ENCODE peak calls at places on chromosome 15, in nine cellular contexts. A is CD8-positive, alpha-beta memory T cell; S is neural progenitor cell; K is colonic mucosa; X is lower lobe of right lung; D is A673; T is tibial artery; J is heart right ventricle; V is GM23338. Q is an unnamed sample. For H3K4me1 and H3K36me3, the result is how much of the 10 kb centered on the place peaks cover.

GRCh38 chr15:73897441-73898261 is 24.3 kb downstream of the TBC1D21 start:
- DNase-seq in S (peak), A (peak), D (peak), T (peak), J (peak), V (peak), K (peak), X (peak), Q (peak)

GRCh38 chr15:65885668-65886218 is 16.5 kb downstream of the RAB11A start:
- DNase-seq in T (no peak), X (no peak), A (no peak), V (no peak), J (no peak), S (no peak), K (no peak), D (no peak), Q (no peak)

GRCh38 chr15:74400915-74401757 is 32.6 kb downstream of the SEMA7A start:
- DNase-seq in V (no peak), D (no peak), T (no peak), K (no peak), S (no peak), A (no peak), X (no peak), J (no peak), Q (no peak)

GRCh38 chr15:51223771-51224229 is 114.6 kb downstream of the CYP19A1 start:
- DNase-seq in X (no peak), S (no peak), K (no peak), V (no peak), D (no peak), T (peak), J (no peak), A (no peak), Q (no peak)

GRCh38 chr15:98787936-98788757 is 139.8 kb downstream of the IGF1R start:
- DNase-seq in T (no peak), S (peak), V (no peak), K (no peak), A (no peak), J (no peak), X (peak), D (no peak), Q (no peak)

GRCh38 chr15:39102431-39102830 is 478.4 kb upstream of the THBS1 start:
- DNase-seq in A (no peak), D (no peak), J (no peak), S (no peak), T (no peak), X (no peak), V (no peak), K (no peak), Q (no peak)

GRCh38 chr15:51024735-51025453 is 69.8 kb downstream of the TNFAIP8L3 start:
- DNase-seq in S (no peak), K (no peak), V (no peak), X (no peak), T (no peak), J (no peak), A (no peak), D (peak), Q (no peak)

GRCh38 chr15:30956216-30956803 is 35.1 kb downstream of the MTMR10 start:
- DNase-seq in S (no peak), T (no peak), X (no peak), J (no peak), K (no peak), A (no peak), D (peak), V (no peak), Q (no peak)

GRCh38 chr15:33533197-33533596 is 222.4 kb downstream of the RYR3 start:
- DNase-seq in J (no peak), A (no peak), K (no peak), D (no peak), S (no peak), T (no peak), X (no peak), V (peak), Q (no peak)

GRCh38 chr15:27855137-27855536 is 244.0 kb downstream of the OCA2 start:
- DNase-seq in K (no peak), D (no peak), V (no peak), A (no peak), T (no peak), S (no peak), J (no peak), X (no peak), Q (no peak)

GRCh38 chr15:45265506-45265905 is 13.5 kb downstream of the SLC28A2 start:
- DNase-seq in A (no peak), K (no peak), J (no peak), D (no peak), S (no peak), T (no peak), V (no peak), X (no peak), Q (no peak)

GRCh38 chr15:70099167-70099965 is 1.6 kb upstream of the TLE3 start:
- DNase-seq in X (peak), D (peak), S (peak), T (peak), A (peak), V (peak), K (peak), J (peak), Q (peak)
- H3K4me1 ChIP-seq in X (half or more), D (under half), S (under half), T (under half), A (under half), V (under half), K (under half), J (half or more), Q (half or more)

GRCh38 chr15:36809380-36809779 is 230.0 kb downstream of the CDIN1 start:
- DNase-seq in S (no peak), T (no peak), D (no peak), X (no peak), J (no peak), K (no peak), A (no peak), V (no peak), Q (no peak)
- H3K36me3 ChIP-seq in S (under half), T (under half), D (under half), X (under half), J (under half), K (under half), A (under half), V (under half), Q (under half)

GRCh38 chr15:40789999-40790398 is 16.9 kb upstream of the ZFYVE19 start:
- DNase-seq in T (no peak), J (no peak), A (no peak), V (peak), X (peak), D (no peak), K (no peak), S (peak), Q (no peak)

GRCh38 chr15:40789119-40789518 is 17.8 kb upstream of the ZFYVE19 start:
- DNase-seq in X (peak), K (no peak), S (no peak), A (no peak), J (no peak), D (no peak), T (no peak), V (peak), Q (no peak)

GRCh38 chr15:40792394-40792793 is 14.5 kb upstream of the ZFYVE19 start:
- DNase-seq in K (no peak), D (no peak), S (no peak), X (no peak), T (no peak), V (no peak), J (no peak), A (no peak), Q (no peak)

GRCh38 chr15:40793216-40793989 is 13.5 kb upstream of the ZFYVE19 start:
- DNase-seq in V (no peak), J (no peak), A (no peak), T (no peak), X (no peak), S (no peak), D (peak), K (peak), Q (no peak)

DNA sequence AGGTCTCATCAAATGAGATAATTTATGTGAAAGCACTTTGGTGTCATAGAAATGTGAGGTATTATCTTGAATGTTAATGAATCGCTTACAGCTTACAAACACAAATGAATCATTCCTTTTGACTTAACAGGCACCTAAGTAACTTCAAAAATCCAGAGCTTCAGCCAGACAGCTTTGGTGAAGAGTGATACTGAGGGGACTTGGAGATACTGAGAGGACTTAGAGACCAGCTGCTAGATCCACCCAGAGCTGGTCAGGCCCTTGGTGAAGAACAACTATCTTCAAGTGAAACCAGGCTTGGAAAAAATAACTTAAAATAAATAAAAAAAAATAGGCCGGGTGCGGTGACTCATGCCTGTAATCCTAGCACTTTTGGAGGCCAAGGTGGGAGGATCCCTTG is 16.2 kb upstream of the ZFYVE19 start:
- DNase-seq in T (no peak), J (no peak), K (no peak), D (no peak), A (no peak), V (no peak), X (no peak), S (no peak), Q (no peak)
- H3K4me1 ChIP-seq in T (under half), J (under half), K (under half), D (under half), A (under half), V (half or more), X (under half), S (under half), Q (under half)

GRCh38 chr15:93074596-93074995 is 14.4 kb downstream of the RGMA start:
- DNase-seq in D (no peak), K (no peak), X (no peak), S (no peak), T (no peak), J (no peak), A (no peak), V (no peak), Q (no peak)
- H3K36me3 ChIP-seq in D (under half), K (under half), X (under half), S (under half), T (under half), J (under half), A (under half), V (under half), Q (under half)

DNA sequence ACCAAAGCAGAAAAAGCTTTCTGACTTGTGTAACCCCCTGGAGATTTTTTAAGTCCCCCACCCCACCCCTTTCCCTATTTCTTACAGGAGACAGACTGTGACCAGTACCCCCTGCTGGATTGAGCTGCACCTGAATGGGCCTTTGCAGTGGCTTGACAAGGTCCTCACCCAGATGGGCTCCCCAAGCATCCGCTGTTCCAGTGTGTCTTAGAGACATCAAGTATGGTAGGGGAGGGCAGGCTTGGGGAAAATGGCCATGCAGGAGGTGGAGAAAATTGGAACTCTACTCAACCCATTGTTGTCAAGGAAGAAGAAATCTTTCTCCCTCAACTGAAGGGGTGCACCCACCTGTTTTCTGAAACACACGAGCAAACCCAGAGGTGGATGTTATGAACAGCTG is 64.1 kb downstream of the AAGAB start:
- DNase-seq in J (no peak), K (no peak), X (no peak), D (no peak), S (no peak), V (no peak), T (no peak), A (no peak), Q (no peak)
- H3K4me1 ChIP-seq in J (half or more), K (under half), X (under half), D (under half), S (under half), V (under half), T (half or more), A (under half), Q (half or more)

DNA sequence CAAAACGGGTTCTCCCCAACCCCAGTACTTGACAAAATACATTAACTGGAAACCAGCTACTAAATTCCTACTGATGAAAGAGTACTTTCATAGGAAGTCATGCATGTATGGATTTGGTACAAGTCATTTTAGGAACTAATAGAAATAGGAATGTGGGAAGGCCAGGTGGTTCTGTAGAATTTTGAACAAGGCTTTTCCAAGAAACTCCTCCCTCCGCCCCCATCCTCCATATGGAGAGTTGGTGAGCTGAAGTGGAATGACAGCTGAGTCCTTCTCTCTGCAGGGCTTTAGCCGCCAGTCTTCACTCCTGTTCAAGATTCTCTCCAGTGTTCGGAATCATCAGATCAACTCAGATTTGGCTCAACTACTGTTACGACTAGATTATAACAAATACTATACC is 33.2 kb downstream of the TUBGCP4 start:
- DNase-seq in A (no peak), V (no peak), S (no peak), K (no peak), D (no peak), T (no peak), X (no peak), J (no peak), Q (no peak)
- H3K36me3 ChIP-seq in A (under half), V (half or more), S (under half), K (under half), D (half or more), T (half or more), X (half or more), J (half or more), Q (half or more)

GRCh38 chr15:63197626-63198025 is 8.2 kb downstream of the RAB8B start:
- DNase-seq in A (no peak), X (no peak), K (no peak), V (no peak), T (no peak), J (no peak), S (no peak), D (no peak), Q (no peak)
- H3K4me1 ChIP-seq in A (half or more), X (half or more), K (under half), V (half or more), T (under half), J (under half), S (under half), D (under half), Q (half or more)

GRCh38 chr15:100923902-100924301 is 4.7 kb downstream of the LRRK1 start:
- DNase-seq in S (no peak), X (no peak), A (no peak), K (peak), T (no peak), J (no peak), D (no peak), V (no peak), Q (no peak)
- H3K36me3 ChIP-seq in S (under half), X (under half), A (under half), K (under half), T (under half), J (under half), D (under half), V (under half), Q (under half)

GRCh38 chr15:85393206-85393605 is 12.8 kb downstream of the AKAP13 start:
- DNase-seq in T (no peak), X (no peak), S (peak), D (no peak), V (no peak), K (no peak), A (no peak), J (no peak), Q (no peak)

GRCh38 chr15:85397151-85397550 is 16.7 kb downstream of the AKAP13 start:
- DNase-seq in X (no peak), T (no peak), D (no peak), A (no peak), J (no peak), K (no peak), V (no peak), S (no peak), Q (no peak)

GRCh38 chr15:85397926-85398325 is 17.5 kb downstream of the AKAP13 start:
- DNase-seq in V (no peak), J (no peak), T (no peak), X (no peak), K (no peak), D (no peak), S (no peak), A (no peak), Q (no peak)

GRCh38 chr15:85396554-85396953 is 16.2 kb downstream of the AKAP13 start:
- DNase-seq in D (no peak), S (no peak), J (no peak), T (no peak), K (no peak), X (no peak), V (no peak), A (no peak), Q (no peak)

GRCh38 chr15:85394552-85395333 is 14.3 kb downstream of the AKAP13 start:
- DNase-seq in K (no peak), X (no peak), V (no peak), S (no peak), J (no peak), T (no peak), D (no peak), A (no peak), Q (no peak)
- H3K4me1 ChIP-seq in K (under half), X (under half), V (under half), S (under half), J (half or more), T (under half), D (under half), A (under half), Q (half or more)

Q was measured in left ventricle myocardium inferior.